ENCODE peak calls at places on chromosomes 4 and X, in five cellular contexts. R, D, B, M and L are unnamed samples.

GRCh38 chr4:110904435-110905050 is 281.7 kb upstream of the PITX2 start:
- DNase-seq in R (no peak), D (no peak), B (no peak), M (no peak), L (no peak)

GRCh38 chr4:186617921-186618320 is 62.6 kb upstream of the MTNR1A start:
- DNase-seq in R (no peak), D (no peak), B (no peak), M (no peak), L (no peak)

GRCh38 chr4:102449751-102450352 is 51.3 kb upstream of the NFKB1 start:
- DNase-seq in R (peak), D (peak), B (no peak), M (no peak), L (peak)

GRCh38 chr4:138439143-138439581 is 197.0 kb upstream of the SLC7A11 start:
- DNase-seq in R (peak), D (no peak), B (no peak), M (no peak), L (no peak)

GRCh38 chr4:38728651-38729141 is 54.1 kb downstream of the TLR10 start:
- DNase-seq in R (no peak), D (peak), B (no peak), M (no peak), L (no peak)

GRCh38 chr4:108292229-108292628 is 123.5 kb upstream of the LEF1 start:
- DNase-seq in R (no peak), D (no peak), B (no peak), M (no peak), L (no peak)

GRCh38 chr4:16259531-16260246 is 33.4 kb upstream of the TAPT1 start:
- DNase-seq in R (no peak), D (no peak), B (no peak), M (no peak), L (no peak)

GRCh38 chr4:128388352-128388630 is 100.7 kb upstream of the PGRMC2 start:
- DNase-seq in R (no peak), D (no peak), B (no peak), M (no peak), L (no peak)

GRCh38 chr4:76341063-76341462 is 34.5 kb downstream of the STBD1 start:
- DNase-seq in R (no peak), D (no peak), B (no peak), M (no peak), L (no peak)

GRCh38 chrX:7706032-7706431 is 136.9 kb upstream of the VCX start:
- DNase-seq in R (no peak), D (no peak), B (no peak), M (no peak), L (no peak)

GRCh38 chr4:125664091-125664767 is 349.5 kb downstream of the FAT4 start:
- DNase-seq in R (no peak), D (no peak), B (no peak), M (no peak), L (no peak)

GRCh38 chr4:53906786-53907185 is 157.6 kb downstream of the CHIC2 start:
- DNase-seq in R (no peak), D (no peak), B (no peak), M (no peak), L (no peak)

GRCh38 chr4:85776579-85776978 is 301.6 kb downstream of the ARHGAP24 start:
- DNase-seq in R (peak), D (no peak), B (no peak), M (no peak), L (no peak)

GRCh38 chr4:7042697-7043464 is at the start of gene TADA2B:
- DNase-seq in R (peak), D (peak), B (peak), M (peak), L (peak)

GRCh38 chr4:139651282-139652194 is 14.1 kb upstream of the MGST2 start:
- DNase-seq in R (peak), D (peak), B (peak), M (peak), L (no peak)

GRCh38 chrX:155864655-155865054 is 16.5 kb upstream of the VAMP7 start:
- DNase-seq in R (no peak), D (no peak), B (no peak), M (no peak), L (no peak)

GRCh38 chrX:46036508-46036907 is 508.7 kb downstream of the ZNF674 start:
- DNase-seq in R (no peak), D (no peak), B (no peak), M (no peak), L (no peak)

GRCh38 chr4:78018271-78019049 is 38.7 kb upstream of the FRAS1 start:
- DNase-seq in R (no peak), D (no peak), B (no peak), M (no peak), L (no peak)

GRCh38 chrX:37383313-37383712 is 34.1 kb downstream of the PRRG1 start:
- DNase-seq in R (no peak), D (no peak), B (no peak), M (no peak), L (no peak)

GRCh38 chr4:114600066-114600552 is 1.5 kb downstream of the UGT8 start:
- DNase-seq in R (no peak), D (no peak), B (no peak), M (no peak), L (no peak)

GRCh38 chr4:144718958-144719512 is 73.1 kb downstream of the HHIP start:
- DNase-seq in R (no peak), D (no peak), B (no peak), M (no peak), L (no peak)
- TF ChIP-seq POLR2AphosphoS5 in R (peak), D (no peak), B (no peak), M (no peak), L (no peak)

DNA sequence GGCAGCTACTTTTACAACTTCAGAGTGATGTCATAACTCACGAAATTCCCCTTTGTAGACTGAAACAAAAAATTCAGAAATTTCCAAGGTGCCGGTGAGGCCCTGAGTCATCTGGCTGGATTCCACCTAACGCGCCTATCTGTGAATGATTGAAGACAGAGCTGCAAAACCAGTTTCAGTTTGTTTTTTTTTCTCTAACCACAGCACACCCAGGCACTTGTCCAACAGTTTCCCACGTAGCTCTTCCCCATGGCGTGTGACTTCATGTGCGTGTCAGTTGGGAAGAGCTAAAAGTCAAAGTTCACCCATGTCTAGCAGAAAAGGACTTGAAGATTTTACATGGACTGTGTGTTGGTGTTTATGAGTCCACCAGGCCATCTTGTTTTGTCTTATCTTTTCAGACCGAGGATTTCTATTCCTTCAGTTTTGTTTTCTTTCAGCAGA is 16.3 kb downstream of the TCEANC start:
- DNase-seq in R (peak), D (peak), B (no peak), M (peak), L (no peak)
- TF ChIP-seq POLR2AphosphoS5 in R (no peak), D (peak), B (no peak), M (peak), L (no peak)

DNA sequence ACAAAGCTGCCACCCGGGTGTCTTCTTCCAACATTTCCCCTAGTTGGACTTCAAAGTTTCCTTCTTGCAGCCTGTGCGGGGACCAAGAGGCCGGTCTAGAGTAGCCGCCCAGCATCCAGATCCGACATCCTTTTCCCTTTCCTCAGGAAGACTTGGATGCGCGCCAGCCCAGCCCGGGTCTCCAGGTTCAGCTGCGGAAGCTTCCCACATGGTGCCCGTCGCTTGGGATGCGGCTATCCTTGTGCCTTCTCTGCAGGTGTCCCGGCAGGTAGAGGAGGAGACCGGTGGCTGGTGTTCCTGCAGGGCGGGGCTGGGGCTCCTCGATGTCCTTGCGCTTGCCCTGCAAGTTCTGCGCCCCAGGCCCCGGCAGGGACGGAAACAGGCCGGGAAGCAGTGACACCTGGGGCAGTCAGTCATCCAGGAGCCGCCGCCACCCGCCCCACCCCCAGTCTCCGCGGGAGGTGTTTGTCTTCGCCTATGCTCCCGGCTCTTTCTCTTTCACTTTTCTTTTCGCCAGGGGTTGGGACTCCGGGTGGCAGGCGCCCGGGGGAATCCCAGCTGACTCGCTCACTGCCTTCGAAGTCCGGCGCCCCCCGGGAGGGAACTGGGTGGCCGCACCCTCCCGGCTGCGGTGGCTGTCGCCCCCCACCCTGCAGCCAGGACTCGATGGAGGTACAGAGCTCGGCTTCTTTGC is at the start of gene IL15:
- DNase-seq in R (peak), D (peak), B (peak), M (peak), L (peak)
- TF ChIP-seq POLR2AphosphoS5 in R (no peak), D (peak), B (no peak), M (no peak), L (no peak)

GRCh38 chr4:123409301-123409700 is 12.7 kb downstream of the SPRY1 start:
- DNase-seq in R (no peak), D (no peak), B (no peak), M (no peak), L (no peak)

GRCh38 chr4:123403205-123403604 is 6.6 kb downstream of the SPRY1 start:
- DNase-seq in R (no peak), D (no peak), B (no peak), M (no peak), L (no peak)

GRCh38 chr4:123408471-123409084 is 12.0 kb downstream of the SPRY1 start:
- DNase-seq in R (no peak), D (no peak), B (no peak), M (no peak), L (no peak)

GRCh38 chr4:123405212-123405856 is 8.7 kb downstream of the SPRY1 start:
- DNase-seq in R (no peak), D (no peak), B (no peak), M (no peak), L (no peak)

GRCh38 chr4:123406862-123407261 is 10.3 kb downstream of the SPRY1 start:
- DNase-seq in R (no peak), D (no peak), B (no peak), M (no peak), L (no peak)
- TF ChIP-seq POLR2AphosphoS5 in R (no peak), D (no peak), B (no peak), M (no peak), L (no peak)

DNA sequence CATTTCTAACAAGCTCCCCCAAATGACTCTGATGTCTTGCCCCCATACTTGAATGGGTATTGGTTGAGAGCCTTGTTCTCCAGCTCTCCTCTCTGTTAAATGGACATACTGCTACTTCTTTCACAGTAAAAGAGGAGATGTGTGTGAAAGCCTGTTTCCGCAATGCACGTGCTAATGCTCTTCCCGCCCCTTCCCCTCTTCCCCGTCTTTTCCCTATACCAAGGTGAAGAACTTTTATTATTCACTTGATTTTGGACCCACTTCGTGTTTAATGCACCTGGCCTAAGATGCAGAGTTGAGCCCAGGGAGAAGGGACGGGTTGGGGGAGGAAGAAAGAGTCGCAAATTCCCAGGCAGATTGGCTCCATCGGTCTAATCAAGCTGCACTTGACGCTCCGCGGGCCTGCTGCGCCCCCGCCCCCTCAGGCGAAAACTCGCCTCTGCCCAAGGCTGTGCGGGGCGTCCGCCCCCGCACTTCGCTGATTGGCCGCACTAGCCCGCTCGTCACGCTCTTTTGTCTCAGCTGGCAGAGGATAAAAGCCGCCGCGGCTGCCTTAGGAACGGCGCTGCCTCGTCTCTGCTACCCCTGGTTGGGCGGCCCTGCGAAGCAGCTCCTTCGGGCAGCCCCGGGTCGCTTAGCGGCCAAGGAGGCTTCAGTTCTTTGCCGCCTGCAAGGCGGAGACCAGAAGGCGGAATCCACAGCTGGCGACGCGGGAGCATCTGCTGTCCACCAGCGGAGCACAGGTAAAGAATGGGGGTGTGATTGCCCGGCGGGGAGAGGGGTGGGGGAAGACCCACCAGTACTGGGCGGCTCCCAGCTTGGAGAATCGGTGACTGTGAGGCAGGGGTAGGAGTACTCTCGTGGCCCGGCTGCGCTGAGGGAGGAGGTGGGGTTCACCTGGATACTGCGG is at the start of gene ZCCHC12:
- DNase-seq in R (peak), D (peak), B (no peak), M (peak), L (peak)
- TF ChIP-seq POLR2AphosphoS5 in R (no peak), D (no peak), B (no peak), M (no peak), L (no peak)

GRCh38 chrX:48897621-48898306 is at the start of the genes PQBP1 and TIMM17B:
- DNase-seq in R (peak), D (peak), B (peak), M (peak), L (peak)
- TF ChIP-seq POLR2AphosphoS5 in R (peak), D (peak), B (peak), M (peak), L (peak)

DNA sequence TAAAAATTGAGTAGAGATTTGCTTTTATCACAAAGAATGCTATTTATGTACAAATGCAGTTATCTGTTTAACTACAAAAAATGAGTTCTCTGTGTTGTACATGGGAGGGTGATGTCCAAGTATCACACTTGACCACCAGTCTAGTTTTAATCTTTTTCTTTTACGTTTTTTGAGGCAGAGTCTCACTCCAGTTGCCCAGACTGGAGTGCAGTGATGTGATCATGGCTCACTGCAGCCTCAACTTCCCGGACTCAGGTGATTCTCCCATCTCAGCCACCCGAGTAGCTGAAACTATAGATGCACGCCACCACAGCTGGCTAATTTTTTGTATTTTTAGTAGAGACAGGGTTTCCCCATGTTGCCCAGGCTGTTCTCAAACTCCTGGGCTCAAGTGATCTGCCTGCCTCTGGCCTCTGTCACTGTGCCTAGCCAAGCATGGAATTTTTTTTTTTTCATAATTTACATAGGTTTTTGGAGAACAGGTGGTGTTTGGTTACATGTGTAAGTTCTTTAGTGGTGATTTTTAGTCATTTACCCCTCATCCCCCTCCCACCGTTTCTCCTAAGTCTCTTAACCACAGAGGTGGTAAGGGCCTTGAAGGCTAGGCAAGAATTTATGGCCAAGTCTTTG is 47.9 kb upstream of the RPA4 start:
- DNase-seq in R (no peak), D (no peak), B (no peak), M (no peak), L (no peak)
- TF ChIP-seq POLR2AphosphoS5 in R (no peak), D (no peak), B (no peak), M (no peak), L (no peak)